ENCODE peak calls at places on chromosomes 16 and 17, in seven cellular contexts. X is neural progenitor cell; N is astrocyte of the spinal cord; Y is BE2C; I is fibroblast of the conjunctiva; C is activated gamma-delta T cell treated with anti-CD3 and anti-CD28 coated beads, Interleukin-2, amount 50 U/mL, for 16 hours; B is heart right ventricle. D is an unnamed sample.

GRCh38 chr16:17409894-17410293 is 60.9 kb downstream of the XYLT1 start:
- DNase-seq in X (no peak), N (no peak), Y (no peak), I (no peak), C (no peak), B (no peak), D (no peak)

GRCh38 chr17:67042104-67042899 is 2.1 kb upstream of the CACNG1 start:
- DNase-seq in X (no peak), N (no peak), Y (no peak), I (no peak), C (no peak), B (no peak), D (no peak)

GRCh38 chr16:69176033-69176780 is 10.8 kb upstream of the SNTB2 start:
- DNase-seq in X (no peak), N (peak; percentile 82), Y (no peak), I (no peak), C (no peak), B (no peak), D (peak; percentile 63)

GRCh38 chr16:47644661-47645060 is 183.5 kb downstream of the PHKB start:
- DNase-seq in X (no peak), N (peak; percentile 38), Y (no peak), I (no peak), C (no peak), B (no peak), D (peak; percentile 67)

GRCh38 chr17:49570540-49571242 is 5.0 kb upstream of the NXPH3 start:
- DNase-seq in X (no peak), N (no peak), Y (no peak), I (no peak), C (no peak), B (no peak), D (no peak)

GRCh38 chr16:54651851-54652770 is 278.6 kb upstream of the IRX5 start:
- DNase-seq in X (peak; percentile 50), N (no peak), Y (no peak), I (no peak), C (no peak), B (no peak), D (no peak)

GRCh38 chr16:88951989-88952388 is 25.0 kb downstream of the CBFA2T3 start:
- DNase-seq in X (no peak), N (no peak), Y (no peak), I (no peak), C (no peak), B (peak; percentile 9), D (no peak)

GRCh38 chr17:35809855-35810461 is 674 bp downstream of the TAF15 start:
- DNase-seq in X (no peak), N (no peak), Y (no peak), I (no peak), C (no peak), B (no peak), D (no peak)

GRCh38 chr17:45923511-45924268 is 29.3 kb downstream of the MAPT start:
- DNase-seq in X (no peak), N (no peak), Y (no peak), I (peak; percentile 9), C (no peak), B (no peak), D (peak; percentile 62)

D was measured in choroid plexus epithelial cell.